ENCODE peak calls at places on chromosomes 3 and 15, in eight cellular contexts. S, M, N, F, V, J, R and L are unnamed samples.

GRCh38 chr3:107521466-107522059 is 1.2 kb upstream of the BBX start:
- ATAC-seq in S (no peak), M (no peak), N (no peak), F (no peak), V (no peak), J (no peak), R (no peak), L (no peak)

GRCh38 chr3:51099794-51100542 is 285.1 kb upstream of the MANF start:
- ATAC-seq in S (peak), M (peak), N (peak), F (peak), V (peak), J (peak), R (peak), L (peak)

GRCh38 chr3:46284981-46285683 is 42.9 kb downstream of the CCR3 start:
- ATAC-seq in S (no peak), M (no peak), N (no peak), F (no peak), V (peak), J (no peak), R (no peak), L (peak)

GRCh38 chr3:50278106-50278867 is 600 bp upstream of the LSMEM2 start:
- ATAC-seq in S (no peak), M (no peak), N (no peak), F (peak), V (no peak), J (no peak), R (no peak), L (no peak)

GRCh38 chr15:38414351-38414750 is 39.6 kb upstream of the FAM98B start:
- ATAC-seq in S (peak), M (peak), N (peak), F (peak), V (peak), J (peak), R (peak), L (peak)

GRCh38 chr3:53677406-53677805 is 168.8 kb downstream of the CHDH start:
- ATAC-seq in S (peak), M (peak), N (no peak), F (peak), V (no peak), J (peak), R (no peak), L (no peak)

GRCh38 chr3:143298886-143299535 is 179.4 kb downstream of the CHST2 start:
- ATAC-seq in S (no peak), M (no peak), N (no peak), F (no peak), V (no peak), J (peak), R (no peak), L (no peak)

GRCh38 chr3:46097691-46098241 is 70.5 kb upstream of the XCR1 start:
- ATAC-seq in S (no peak), M (no peak), N (no peak), F (peak), V (peak), J (peak), R (no peak), L (peak)

GRCh38 chr3:152202976-152203626 is 65.6 kb upstream of the MBNL1 start:
- ATAC-seq in S (peak), M (no peak), N (no peak), F (no peak), V (peak), J (peak), R (no peak), L (no peak)

GRCh38 chr3:55690746-55691540 is 203.8 kb upstream of the WNT5A start:
- ATAC-seq in S (no peak), M (no peak), N (no peak), F (no peak), V (peak), J (peak), R (peak), L (no peak)

GRCh38 chr3:100523050-100523760 is 30.8 kb downstream of the TMEM45A start:
- ATAC-seq in S (no peak), M (no peak), N (no peak), F (no peak), V (no peak), J (no peak), R (no peak), L (no peak)

GRCh38 chr3:7618606-7619005 is 757.7 kb downstream of the GRM7 start:
- ATAC-seq in S (no peak), M (no peak), N (no peak), F (no peak), V (no peak), J (no peak), R (no peak), L (no peak)

GRCh38 chr3:184636774-184637316 is 75.0 kb downstream of the MAGEF1 start:
- ATAC-seq in S (no peak), M (no peak), N (no peak), F (no peak), V (no peak), J (peak), R (peak), L (no peak)

GRCh38 chr3:156974931-156975330 is 148.8 kb downstream of the LEKR1 start:
- ATAC-seq in S (no peak), M (no peak), N (no peak), F (no peak), V (no peak), J (no peak), R (no peak), L (no peak)

GRCh38 chr15:68205558-68205944 is 419 bp upstream of the CALML4 start:
- ATAC-seq in S (no peak), M (no peak), N (no peak), F (no peak), V (no peak), J (no peak), R (no peak), L (peak)

GRCh38 chr3:13332158-13332557 is 88.0 kb downstream of the NUP210 start:
- ATAC-seq in S (no peak), M (no peak), N (no peak), F (no peak), V (no peak), J (peak), R (no peak), L (no peak)

GRCh38 chr3:17065315-17065714 is 180.6 kb downstream of the PLCL2 start:
- ATAC-seq in S (no peak), M (no peak), N (no peak), F (no peak), V (no peak), J (no peak), R (no peak), L (no peak)

GRCh38 chr3:105527538-105527937 is 160.8 kb downstream of the ALCAM start:
- ATAC-seq in S (no peak), M (peak), N (no peak), F (peak), V (no peak), J (peak), R (no peak), L (no peak)

GRCh38 chr3:3365716-3366115 is 186.2 kb upstream of the CRBN start:
- ATAC-seq in S (no peak), M (no peak), N (no peak), F (no peak), V (no peak), J (no peak), R (no peak), L (no peak)

GRCh38 chr3:52874160-52874701 is 23.1 kb downstream of the STIMATE start:
- ATAC-seq in S (no peak), M (no peak), N (no peak), F (no peak), V (no peak), J (peak), R (no peak), L (no peak)

GRCh38 chr3:170155604-170156003 is 25.9 kb downstream of the PHC3 start:
- ATAC-seq in S (no peak), M (no peak), N (no peak), F (no peak), V (no peak), J (no peak), R (no peak), L (no peak)

GRCh38 chr3:183061431-183062172 is 37.7 kb downstream of the MCCC1 start:
- ATAC-seq in S (peak), M (no peak), N (no peak), F (no peak), V (no peak), J (no peak), R (no peak), L (no peak)

GRCh38 chr3:182940266-182940808 is 40.0 kb downstream of the DCUN1D1 start:
- ATAC-seq in S (no peak), M (no peak), N (no peak), F (no peak), V (no peak), J (no peak), R (no peak), L (no peak)

GRCh38 chr3:189186093-189186492 is 14.3 kb downstream of the TPRG1 start:
- ATAC-seq in S (no peak), M (no peak), N (no peak), F (no peak), V (peak), J (no peak), R (no peak), L (peak)

GRCh38 chr3:43062556-43063040 is 43.3 kb downstream of the POMGNT2 start:
- ATAC-seq in S (peak), M (no peak), N (no peak), F (no peak), V (peak), J (no peak), R (peak), L (peak)

GRCh38 chr3:125605771-125606170 is 10.5 kb upstream of the OSBPL11 start:
- ATAC-seq in S (no peak), M (no peak), N (no peak), F (no peak), V (no peak), J (no peak), R (peak), L (no peak)

GRCh38 chr3:129611812-129612349 is 5.4 kb upstream of the PLXND1 start:
- ATAC-seq in S (no peak), M (no peak), N (no peak), F (peak), V (peak), J (no peak), R (peak), L (peak)

DNA sequence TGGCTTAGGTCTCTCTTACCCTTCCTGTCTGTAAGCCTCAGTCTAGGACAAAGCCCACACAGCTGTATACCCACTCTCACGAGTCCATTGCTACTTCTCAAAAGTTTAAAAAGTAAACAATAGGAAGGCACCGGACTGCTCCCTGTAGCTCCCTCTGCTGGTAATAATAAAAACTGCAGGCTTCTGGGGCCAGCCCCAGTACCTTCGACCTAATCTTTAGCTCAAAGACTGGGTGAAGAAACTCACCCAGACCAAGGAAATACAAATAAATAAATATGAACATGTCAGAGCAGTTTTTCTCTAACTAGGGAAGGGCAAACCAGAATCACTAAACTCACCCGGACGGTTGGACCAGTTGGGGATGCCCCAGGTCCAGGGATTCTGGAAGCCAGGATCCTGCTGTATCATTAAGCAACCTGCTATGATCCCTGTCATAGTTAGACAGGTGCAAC is 5.0 kb downstream of the FAM219B start:
- ATAC-seq in S (peak), M (peak), N (peak), F (peak), V (peak), J (peak), R (peak), L (peak)
- TF ChIP-seq POLR2AphosphoS5 in S (no peak), M (no peak), N (peak), F (no peak), V (no peak), J (no peak), R (no peak), L (no peak)

GRCh38 chr15:40306908-40307307 is 827 bp downstream of the PLCB2 start:
- ATAC-seq in S (no peak), M (no peak), N (no peak), F (no peak), V (peak), J (peak), R (peak), L (no peak)
- H3K4me3 ChIP-seq in S (no peak), M (no peak), N (no peak), F (no peak), V (peak), J (peak), R (no peak), L (peak)

DNA sequence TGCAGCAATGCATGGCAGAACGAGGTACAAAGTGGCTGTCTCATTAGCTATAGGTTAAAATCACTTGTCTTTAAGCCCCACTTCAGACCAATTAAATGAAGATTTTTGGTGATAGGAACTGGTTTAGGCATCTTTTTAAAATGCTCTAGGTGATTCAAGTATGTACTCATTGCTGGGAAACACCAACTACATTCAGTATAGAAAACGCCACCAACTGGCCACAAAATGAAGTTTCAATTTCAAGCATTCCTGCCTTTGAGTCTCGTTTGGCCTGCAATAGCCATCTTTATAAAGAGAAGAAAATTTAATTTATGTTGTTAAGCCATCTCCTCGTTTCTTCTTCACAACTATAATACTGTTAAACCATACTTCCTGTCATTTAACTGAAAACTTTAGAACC is 587.9 kb downstream of the GBE1 start:
- ATAC-seq in S (no peak), M (no peak), N (no peak), F (peak), V (no peak), J (peak), R (peak), L (no peak)
- TF ChIP-seq CTCF in S (no peak), M (no peak), N (no peak), F (peak), V (no peak), J (peak), R (peak), L (no peak)

DNA sequence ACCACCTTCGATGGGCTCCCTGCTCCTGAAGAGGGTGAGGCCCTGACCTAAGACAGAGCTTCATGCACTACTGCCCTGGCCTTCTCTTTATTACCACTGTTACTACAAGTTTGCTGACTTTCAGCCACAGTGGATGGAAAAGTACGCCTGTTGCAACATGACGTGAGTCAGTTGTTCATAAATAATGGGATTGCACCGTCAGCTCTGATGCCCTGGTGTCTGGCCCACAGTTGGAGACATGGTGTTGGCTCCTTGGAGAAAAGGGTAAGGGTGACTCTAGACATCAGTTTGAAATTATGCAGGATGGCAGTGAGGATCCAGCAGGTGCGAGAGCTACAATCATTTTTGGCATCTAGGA is 5.4 kb downstream of the PAQR5 start:
- ATAC-seq in S (no peak), M (no peak), N (peak), F (peak), V (peak), J (no peak), R (no peak), L (no peak)
- TF ChIP-seq POLR2AphosphoS5 in S (no peak), M (no peak), N (no peak), F (no peak), V (no peak), J (no peak), R (no peak), L (no peak)

GRCh38 chr15:83305696-83306291 is 21.3 kb upstream of the BNC1 start:
- ATAC-seq in S (no peak), M (no peak), N (no peak), F (peak), V (peak), J (no peak), R (peak), L (no peak)
- H3K4me3 ChIP-seq in S (no peak), M (no peak), N (no peak), F (no peak), V (no peak), J (no peak), R (no peak), L (no peak)

DNA sequence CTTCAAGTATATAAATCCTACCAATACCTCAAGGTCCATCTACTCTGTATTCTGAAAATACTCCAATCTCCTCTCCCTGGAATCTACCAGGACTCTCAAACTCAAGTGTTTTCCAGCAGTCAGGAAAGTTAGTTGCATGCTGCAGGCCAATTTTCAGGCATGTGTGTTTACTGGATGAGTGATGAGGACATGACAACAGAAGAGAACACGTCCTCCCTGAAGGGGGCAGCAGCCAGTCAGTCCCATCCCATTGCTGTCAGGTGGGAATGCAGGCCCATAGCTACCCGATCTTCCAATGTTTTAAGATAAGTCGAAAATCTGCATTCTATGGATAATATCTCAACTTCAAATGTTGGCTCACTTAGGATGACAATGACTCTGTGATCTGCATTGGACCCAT is 496.2 kb downstream of the FHIT start:
- ATAC-seq in S (no peak), M (peak), N (no peak), F (peak), V (no peak), J (peak), R (peak), L (no peak)
- TF ChIP-seq CTCF in S (peak), M (peak), N (no peak), F (peak), V (no peak), J (peak), R (peak), L (no peak)